ENCODE peak calls at places on chromosomes 12 and 14, in four cellular contexts. O is esophagus muscularis mucosa, G is right lobe of liver, L is body of pancreas. V is an unnamed sample. For H3K4me1, the result is how much of the 10 kb centered on the place peaks cover.

GRCh38 chr12:118187746-118188390 is 51.9 kb downstream of the PEBP1 start:
- DNase-seq in L (no peak), G (no peak), O (no peak), V (no peak)

GRCh38 chr14:96176811-96177211 is 27.8 kb upstream of the BDKRB2 start:
- DNase-seq in O (no peak), G (no peak), L (no peak), V (peak)

GRCh38 chr12:121026274-121027045 is 10.2 kb upstream of the C12orf43 start:
- DNase-seq in L (no peak), G (no peak), O (no peak), V (no peak)

GRCh38 chr12:83052890-83053541 is 366.3 kb downstream of the TMTC2 start:
- DNase-seq in L (no peak), O (no peak), G (no peak), V (no peak)

GRCh38 chr12:47904647-47905312 is at the start of gene VDR:
- DNase-seq in O (peak), L (peak), G (peak), V (peak)

GRCh38 chr12:48454675-48455074 is 17.7 kb upstream of the ANP32D start:
- DNase-seq in G (no peak), O (no peak), L (no peak), V (no peak)

GRCh38 chr14:102155150-102155549 is 15.5 kb downstream of the WDR20 start:
- DNase-seq in O (no peak), G (no peak), L (no peak), V (no peak)

GRCh38 chr12:106170285-106170684 is 31.5 kb upstream of the NUAK1 start:
- DNase-seq in G (no peak), L (no peak), O (no peak), V (no peak)

GRCh38 chr14:23396126-23396525 is 11.9 kb downstream of the MYH6 start:
- DNase-seq in O (no peak), L (no peak), G (no peak), V (no peak)

GRCh38 chr12:27542628-27543027 is 18.6 kb downstream of the PPFIBP1 start:
- DNase-seq in O (no peak), L (no peak), G (no peak), V (no peak)

GRCh38 chr12:5912437-5913334 is 32.4 kb downstream of the ANO2 start:
- DNase-seq in O (peak), L (no peak), G (no peak), V (no peak)

GRCh38 chr12:44286336-44286735 is 450.5 kb downstream of the TMEM117 start:
- DNase-seq in L (no peak), O (no peak), G (no peak), V (no peak)

GRCh38 chr14:72892103-72892878 is 1.6 kb downstream of the DPF3 start:
- DNase-seq in G (peak), L (peak), O (no peak), V (peak)

GRCh38 chr14:23056956-23057756 is at the start of gene CDH24:
- DNase-seq in G (peak), L (peak), O (no peak), V (peak)

GRCh38 chr12:97940629-97941028 is 478.0 kb downstream of the RMST start:
- DNase-seq in O (no peak), L (no peak), G (no peak), V (no peak)

GRCh38 chr14:59013672-59014298 is 174.7 kb upstream of the DAAM1 start:
- DNase-seq in G (no peak), O (no peak), L (no peak), V (no peak)

GRCh38 chr14:52342849-52343606 is 28.9 kb downstream of the PTGER2 start:
- DNase-seq in O (no peak), G (no peak), L (no peak), V (no peak)

GRCh38 chr14:95146079-95146771 is 11.1 kb downstream of the DICER1 start:
- DNase-seq in G (no peak), L (peak), O (no peak), V (no peak)

GRCh38 chr14:58829594-58829993 is 191.8 kb downstream of the DACT1 start:
- DNase-seq in L (no peak), O (no peak), G (no peak), V (no peak)

GRCh38 chr12:76080729-76081415 is 3.6 kb downstream of the NAP1L1 start:
- DNase-seq in O (no peak), L (no peak), G (no peak), V (no peak)

GRCh38 chr12:2963760-2964292 is 4.6 kb downstream of the TEAD4 start:
- DNase-seq in G (no peak), O (no peak), L (no peak), V (no peak)

GRCh38 chr14:59278111-59278510 is 89.6 kb downstream of the DAAM1 start:
- DNase-seq in O (no peak), G (no peak), L (no peak), V (no peak)

GRCh38 chr12:1801285-1801975 is 18.9 kb upstream of the LRTM2 start:
- DNase-seq in G (no peak), O (no peak), L (no peak), V (no peak)

GRCh38 chr12:95319694-95320331 is 102.2 kb downstream of the VEZT start:
- DNase-seq in G (no peak), O (peak), L (no peak), V (no peak)

GRCh38 chr14:96508900-96509299 is 6.7 kb downstream of the PAPOLA start:
- DNase-seq in G (no peak), L (no peak), O (no peak), V (no peak)

GRCh38 chr12:13350946-13351345 is 154.4 kb downstream of the EMP1 start:
- DNase-seq in L (no peak), G (no peak), O (no peak), V (no peak)

GRCh38 chr12:9673404-9674225 is 4.1 kb downstream of the CLEC2D start:
- DNase-seq in G (no peak), L (peak), O (no peak), V (no peak)
- H3K4me3 ChIP-seq in G (no peak), L (no peak), O (no peak), V (no peak)

GRCh38 chr14:75126121-75126544 is 715 bp downstream of the NEK9 start:
- DNase-seq in G (no peak), O (no peak), L (no peak), V (no peak)
- TF ChIP-seq POLR2A in G (no peak), O (no peak), L (no peak), V (no peak)

DNA sequence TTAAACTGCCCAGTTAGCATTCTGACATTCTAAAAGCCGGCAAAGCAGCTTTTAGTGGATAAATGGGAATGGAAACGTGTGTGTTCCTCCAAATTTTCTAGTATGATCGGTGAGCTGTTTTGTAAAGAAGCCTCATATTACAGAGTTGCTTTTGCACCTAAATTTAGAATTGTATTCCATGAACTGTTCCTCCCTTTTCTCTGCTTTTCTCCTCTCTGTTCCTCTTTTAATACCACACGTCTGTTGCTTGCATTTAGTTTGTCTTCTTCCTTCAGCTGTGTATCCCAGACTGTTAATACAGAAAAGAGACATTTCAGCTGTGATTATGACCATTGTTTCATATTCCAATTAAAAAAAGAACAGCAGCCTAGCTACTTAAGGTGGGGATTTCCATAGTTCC is 10.8 kb downstream of the DYRK2 start:
- DNase-seq in L (no peak), O (no peak), G (no peak), V (no peak)
- H3K4me1 ChIP-seq in L (under half), O (half or more), G (under half), V (under half)

DNA sequence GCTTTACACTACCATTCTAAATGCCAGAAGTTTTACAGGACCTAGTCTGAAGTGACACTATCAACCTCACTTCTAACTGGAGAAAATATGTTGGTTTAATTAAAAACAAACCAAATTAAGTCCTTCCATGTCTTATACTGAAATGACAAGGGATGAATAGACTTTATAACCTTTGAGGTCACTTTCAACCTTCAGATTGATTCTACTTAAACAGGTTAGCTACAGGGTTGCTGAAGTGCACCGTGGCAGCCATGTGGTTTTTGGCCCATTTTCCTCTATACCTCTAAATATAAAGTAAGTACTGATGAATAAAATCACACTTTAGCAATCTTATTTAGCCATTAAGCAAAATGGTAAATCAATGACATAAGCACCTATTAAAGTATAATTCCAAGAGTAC is 3.9 kb downstream of the SLC38A2 start:
- DNase-seq in O (no peak), G (no peak), L (no peak), V (no peak)
- H3K4me3 ChIP-seq in O (peak), G (peak), L (no peak), V (peak)

GRCh38 chr12:9364224-9365176 is 156.3 kb upstream of the PZP start:
- DNase-seq in G (no peak), L (no peak), O (peak), V (no peak)
- TF ChIP-seq POLR2A in G (no peak), L (no peak), O (no peak), V (no peak)

GRCh38 chr14:64507376-64508156 is 3.0 kb downstream of the ZBTB1 start:
- DNase-seq in O (no peak), G (no peak), L (peak), V (no peak)
- H3K4me1 ChIP-seq in O (under half), G (under half), L (under half), V (under half)

GRCh38 chr12:53624453-53624852 is 1.7 kb downstream of the ATF7 start:
- DNase-seq in G (no peak), L (no peak), O (no peak), V (no peak)
- H3K4me3 ChIP-seq in G (peak), L (no peak), O (peak), V (peak)

V was measured in testis.